ENCODE peak calls at places on chromosomes 12 and 14, in five cellular contexts. One of them, this sample, is unnamed.

GRCh38 chr14:54691525-54692260 is 124.8 kb downstream of the SAMD4A start:
- DNase-seq in tibial nerve: peak
- DNase-seq in cardiac muscle cell: peak
- DNase-seq in stimulated activated CD4-positive, alpha-beta T cell treated with anti-CD3 and anti-CD28 coated beads, Interleukin-2, amount 100 ng/mL, for 48 hours: peak
- DNase-seq in brain microvascular endothelial cell: peak
- DNase-seq in this sample: peak

GRCh38 chr14:104724407-104724980 is 465 bp downstream of the ADSS1 start:
- DNase-seq in stimulated activated CD4-positive, alpha-beta T cell treated with anti-CD3 and anti-CD28 coated beads, Interleukin-2, amount 100 ng/mL, for 48 hours: no peak
- DNase-seq in cardiac muscle cell: peak
- DNase-seq in brain microvascular endothelial cell: no peak
- DNase-seq in tibial nerve: no peak
- DNase-seq in this sample: no peak

GRCh38 chr12:45789025-45789424 is 59.5 kb downstream of the ARID2 start:
- DNase-seq in brain microvascular endothelial cell: peak
- DNase-seq in cardiac muscle cell: no peak
- DNase-seq in tibial nerve: peak
- DNase-seq in stimulated activated CD4-positive, alpha-beta T cell treated with anti-CD3 and anti-CD28 coated beads, Interleukin-2, amount 100 ng/mL, for 48 hours: no peak
- DNase-seq in this sample: peak

GRCh38 chr12:48883305-48884171 is 17.9 kb upstream of the RND1 start:
- DNase-seq in stimulated activated CD4-positive, alpha-beta T cell treated with anti-CD3 and anti-CD28 coated beads, Interleukin-2, amount 100 ng/mL, for 48 hours: no peak
- DNase-seq in cardiac muscle cell: no peak
- DNase-seq in tibial nerve: no peak
- DNase-seq in brain microvascular endothelial cell: peak
- DNase-seq in this sample: no peak

GRCh38 chr14:68911594-68912227 is 67.4 kb downstream of the ACTN1 start:
- DNase-seq in brain microvascular endothelial cell: peak
- DNase-seq in cardiac muscle cell: peak
- DNase-seq in tibial nerve: peak
- DNase-seq in stimulated activated CD4-positive, alpha-beta T cell treated with anti-CD3 and anti-CD28 coated beads, Interleukin-2, amount 100 ng/mL, for 48 hours: peak
- DNase-seq in this sample: peak

GRCh38 chr12:57195655-57196371 is 20.8 kb upstream of the NXPH4 start:
- DNase-seq in tibial nerve: no peak
- DNase-seq in stimulated activated CD4-positive, alpha-beta T cell treated with anti-CD3 and anti-CD28 coated beads, Interleukin-2, amount 100 ng/mL, for 48 hours: no peak
- DNase-seq in cardiac muscle cell: no peak
- DNase-seq in brain microvascular endothelial cell: no peak
- DNase-seq in this sample: no peak

GRCh38 chr14:93086441-93087055 is 29.2 kb downstream of the ITPK1 start:
- DNase-seq in stimulated activated CD4-positive, alpha-beta T cell treated with anti-CD3 and anti-CD28 coated beads, Interleukin-2, amount 100 ng/mL, for 48 hours: no peak
- DNase-seq in brain microvascular endothelial cell: no peak
- DNase-seq in cardiac muscle cell: no peak
- DNase-seq in tibial nerve: no peak
- DNase-seq in this sample: peak

GRCh38 chr12:116520801-116521471 is 38.2 kb upstream of the MAP1LC3B2 start:
- DNase-seq in stimulated activated CD4-positive, alpha-beta T cell treated with anti-CD3 and anti-CD28 coated beads, Interleukin-2, amount 100 ng/mL, for 48 hours: no peak
- DNase-seq in brain microvascular endothelial cell: peak
- DNase-seq in tibial nerve: no peak
- DNase-seq in cardiac muscle cell: no peak
- DNase-seq in this sample: no peak

GRCh38 chr12:10249690-10250455 is 37.2 kb downstream of the GABARAPL1 start:
- DNase-seq in tibial nerve: no peak
- DNase-seq in brain microvascular endothelial cell: no peak
- DNase-seq in cardiac muscle cell: no peak
- DNase-seq in stimulated activated CD4-positive, alpha-beta T cell treated with anti-CD3 and anti-CD28 coated beads, Interleukin-2, amount 100 ng/mL, for 48 hours: no peak
- DNase-seq in this sample: no peak

GRCh38 chr12:51421266-51421884 is 3.3 kb upstream of the SLC4A8 start:
- DNase-seq in stimulated activated CD4-positive, alpha-beta T cell treated with anti-CD3 and anti-CD28 coated beads, Interleukin-2, amount 100 ng/mL, for 48 hours: peak
- DNase-seq in tibial nerve: peak
- DNase-seq in cardiac muscle cell: peak
- DNase-seq in brain microvascular endothelial cell: peak
- DNase-seq in this sample: peak

GRCh38 chr14:95040723-95041476 is 116.4 kb downstream of the DICER1 start:
- DNase-seq in stimulated activated CD4-positive, alpha-beta T cell treated with anti-CD3 and anti-CD28 coated beads, Interleukin-2, amount 100 ng/mL, for 48 hours: no peak
- DNase-seq in brain microvascular endothelial cell: peak
- DNase-seq in tibial nerve: no peak
- DNase-seq in cardiac muscle cell: no peak
- DNase-seq in this sample: no peak

GRCh38 chr14:71716371-71716770 is 215.9 kb upstream of the RGS6 start:
- DNase-seq in tibial nerve: no peak
- DNase-seq in brain microvascular endothelial cell: peak
- DNase-seq in cardiac muscle cell: no peak
- DNase-seq in stimulated activated CD4-positive, alpha-beta T cell treated with anti-CD3 and anti-CD28 coated beads, Interleukin-2, amount 100 ng/mL, for 48 hours: no peak
- DNase-seq in this sample: no peak

GRCh38 chr12:93243689-93244513 is 133.8 kb upstream of the NUDT4 start:
- DNase-seq in brain microvascular endothelial cell: no peak
- DNase-seq in cardiac muscle cell: peak
- DNase-seq in tibial nerve: peak
- DNase-seq in stimulated activated CD4-positive, alpha-beta T cell treated with anti-CD3 and anti-CD28 coated beads, Interleukin-2, amount 100 ng/mL, for 48 hours: no peak
- DNase-seq in this sample: peak

GRCh38 chr12:4496145-4496838 is 42.4 kb upstream of the RAD51AP1 start:
- DNase-seq in brain microvascular endothelial cell: no peak
- DNase-seq in cardiac muscle cell: no peak
- DNase-seq in tibial nerve: no peak
- DNase-seq in stimulated activated CD4-positive, alpha-beta T cell treated with anti-CD3 and anti-CD28 coated beads, Interleukin-2, amount 100 ng/mL, for 48 hours: no peak
- DNase-seq in this sample: no peak

This sample was measured in HL-60.